ENCODE peak calls at places on chromosomes 4 and X, in four cellular contexts. L is colonic mucosa, R is HepG2, O is testis. M is an unnamed sample.

GRCh38 chrX:63754141-63754859 is 30.7 kb downstream of the ARHGEF9 start:
- DNase-seq in L (peak; percentile 36), R (no peak), O (no peak), M (peak; percentile 22)

GRCh38 chrX:65745427-65745826 is 78.0 kb downstream of the MSN start:
- DNase-seq in L (no peak), R (no peak), O (no peak), M (no peak)

GRCh38 chr4:182918044-182918607 is 940 bp upstream of the DCTD start:
- DNase-seq in L (no peak), R (no peak), O (no peak), M (no peak)

GRCh38 chr4:98352403-98352802 is 91.2 kb downstream of the RAP1GDS1 start:
- DNase-seq in L (no peak), R (no peak), O (no peak), M (no peak)

GRCh38 chr4:40682298-40683101 is 52.8 kb upstream of the RBM47 start:
- DNase-seq in L (no peak), R (no peak), O (no peak), M (no peak)

GRCh38 chr4:77190053-77190452 is 33.0 kb downstream of the CCNG2 start:
- DNase-seq in L (no peak), R (no peak), O (no peak), M (no peak)

GRCh38 chr4:912548-913279 is 19.4 kb downstream of the GAK start:
- DNase-seq in L (peak; percentile 40), R (no peak), O (peak; percentile 82), M (no peak)

GRCh38 chr4:68948044-68948743 is 3.4 kb downstream of the UGT2A3 start:
- DNase-seq in L (no peak), R (peak; percentile 65), O (no peak), M (no peak)

GRCh38 chr4:124092101-124093057 is 620.2 kb downstream of the ANKRD50 start:
- DNase-seq in L (no peak), R (no peak), O (no peak), M (no peak)

GRCh38 chr4:1871471-1872021 is 353 bp downstream of the NSD2 start:
- DNase-seq in L (peak; percentile 37), R (no peak), O (no peak), M (no peak)

DNA sequence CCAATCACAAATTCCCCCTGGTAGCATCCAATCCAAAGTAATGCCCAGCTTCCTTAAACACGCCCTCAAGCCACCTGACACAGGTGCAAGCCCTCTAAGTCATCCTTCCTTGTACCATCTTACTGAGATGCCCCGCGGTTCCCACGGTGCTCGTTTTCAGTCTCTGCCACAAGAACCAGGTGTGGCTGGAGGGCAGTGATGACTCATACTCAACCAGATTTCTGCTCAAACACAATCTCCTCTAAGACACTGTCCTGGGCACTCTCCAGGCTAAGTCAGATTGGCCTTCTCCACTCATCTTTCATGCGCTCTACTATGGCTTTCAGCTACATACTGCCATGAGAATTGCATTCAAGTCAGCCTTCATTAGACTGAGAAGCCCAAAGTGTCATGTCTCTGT is 3.5 kb downstream of the SH3KBP1 start:
- DNase-seq in L (no peak), R (no peak), O (no peak), M (no peak)
- H3K27ac ChIP-seq in L (no peak overlapping the region), R (no peak overlapping the region), O (no peak overlapping the region), M (no peak overlapping the region)

GRCh38 chrX:155334486-155335316 is at the start of gene CLIC2:
- DNase-seq in L (peak; percentile 26), R (no peak), O (peak; percentile 22), M (no peak)
- H3K27ac ChIP-seq in L (peak within 1 kb of the TSS; percentile 47), R (no peak within 1 kb of the TSS), O (peak within 1 kb of the TSS; percentile 56), M (no peak within 1 kb of the TSS)

GRCh38 chrX:10974920-10975319 is 136.2 kb upstream of the HCCS start:
- DNase-seq in L (no peak), R (no peak), O (no peak), M (no peak)

GRCh38 chrX:10981491-10981890 is 129.6 kb upstream of the HCCS start:
- DNase-seq in L (no peak), R (peak; percentile 56), O (no peak), M (no peak)

GRCh38 chrX:10983526-10983925 is 127.6 kb upstream of the HCCS start:
- DNase-seq in L (no peak), R (peak; percentile 39), O (no peak), M (no peak)

GRCh38 chrX:10984213-10984612 is 126.9 kb upstream of the HCCS start:
- DNase-seq in L (no peak), R (peak; percentile 12), O (no peak), M (no peak)

DNA sequence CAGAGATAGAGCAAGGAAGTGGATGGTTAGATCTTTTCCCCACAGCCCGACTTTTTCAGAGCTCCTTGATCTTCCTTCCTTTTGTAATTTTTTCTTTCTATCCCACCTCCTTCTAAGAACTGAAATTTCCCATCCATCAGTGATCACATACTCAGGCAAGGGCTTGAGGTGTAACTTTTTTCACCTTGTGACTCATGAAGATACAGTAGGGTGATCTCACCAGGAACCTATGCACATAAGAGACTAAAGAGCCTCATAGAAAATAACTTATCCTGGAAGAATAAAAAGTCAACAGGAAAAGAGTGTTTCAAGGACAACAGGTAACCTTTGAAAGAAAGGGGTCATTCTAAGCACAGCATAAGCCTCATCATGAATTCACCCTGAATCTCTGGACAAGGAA is 131.2 kb upstream of the HCCS start:
- DNase-seq in L (no peak), R (no peak), O (no peak), M (no peak)
- H3K27ac ChIP-seq in L (no peak overlapping the region), R (no peak overlapping the region), O (no peak overlapping the region), M (no peak overlapping the region)

GRCh38 chr4:15870921-15871664 is 67.4 kb downstream of the FGFBP1 start:
- DNase-seq in L (no peak), R (no peak), O (no peak), M (no peak)
- H3K27ac ChIP-seq in L (no peak overlapping the region), R (no peak overlapping the region), O (no peak overlapping the region), M (no peak overlapping the region)

GRCh38 chrX:150506020-150506419 is 62.4 kb upstream of the MTM1 start:
- DNase-seq in L (no peak), R (no peak), O (no peak), M (no peak)
- H3K27ac ChIP-seq in L (no peak overlapping the region), R (no peak overlapping the region), O (peak overlapping the region; percentile 77), M (no peak overlapping the region)

GRCh38 chr4:85055558-85055957 is 89.1 kb upstream of the WDFY3 start:
- DNase-seq in L (no peak), R (no peak), O (no peak), M (no peak)

GRCh38 chr4:85061974-85062373 is 95.5 kb upstream of the WDFY3 start:
- DNase-seq in L (no peak), R (no peak), O (no peak), M (no peak)

DNA sequence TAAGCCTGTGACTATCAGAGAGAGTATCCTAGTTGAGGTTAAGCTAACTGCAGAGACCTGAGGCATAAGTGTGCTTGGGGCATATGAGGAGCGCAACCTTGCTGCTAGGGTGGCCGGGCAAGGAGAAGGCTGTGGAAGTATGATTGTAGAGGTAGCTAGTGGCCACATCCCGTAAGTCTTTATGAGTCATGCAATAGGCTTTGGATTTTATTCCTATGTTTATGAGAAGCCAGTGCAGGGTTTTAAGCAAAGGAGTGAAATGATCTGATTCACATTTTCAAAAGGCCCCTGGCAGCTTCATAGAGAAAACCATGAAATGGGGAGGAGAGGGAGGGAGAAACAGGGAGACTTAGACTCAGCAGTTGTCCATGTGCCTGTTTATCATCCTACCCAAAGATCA is 92.1 kb upstream of the WDFY3 start:
- DNase-seq in L (no peak), R (no peak), O (no peak), M (no peak)
- H3K27ac ChIP-seq in L (no peak overlapping the region), R (no peak overlapping the region), O (no peak overlapping the region), M (no peak overlapping the region)

DNA sequence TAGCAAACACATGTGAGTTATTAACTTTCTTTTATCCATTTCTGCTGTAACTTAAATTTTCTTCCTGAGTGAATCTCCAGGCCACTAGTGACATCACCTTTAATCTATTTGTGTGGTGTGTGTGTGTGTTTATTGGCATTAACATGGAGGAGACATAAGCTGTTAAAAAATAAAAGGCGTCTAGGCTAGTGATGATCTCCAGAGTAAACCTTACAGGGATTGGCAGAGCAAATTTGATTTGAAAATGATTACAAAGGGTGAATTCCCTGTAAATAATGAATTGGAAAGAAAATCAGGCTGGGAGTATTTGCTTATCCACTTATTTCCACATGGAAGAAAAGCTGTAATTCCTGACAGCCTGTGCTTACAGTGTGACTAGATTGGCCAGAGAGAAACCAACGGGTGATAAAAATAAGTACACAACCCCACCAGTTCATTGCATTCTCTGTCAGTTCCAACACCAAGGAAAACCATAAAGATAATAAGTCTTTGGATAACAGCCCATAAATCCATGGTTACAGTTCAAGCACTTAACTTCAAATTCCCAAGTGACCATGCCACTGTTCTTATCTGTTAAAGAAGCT is 186.1 kb downstream of the ENOX2 start:
- DNase-seq in L (no peak), R (no peak), O (no peak), M (no peak)
- H3K27ac ChIP-seq in L (no peak overlapping the region), R (no peak overlapping the region), O (no peak overlapping the region), M (no peak overlapping the region)

DNA sequence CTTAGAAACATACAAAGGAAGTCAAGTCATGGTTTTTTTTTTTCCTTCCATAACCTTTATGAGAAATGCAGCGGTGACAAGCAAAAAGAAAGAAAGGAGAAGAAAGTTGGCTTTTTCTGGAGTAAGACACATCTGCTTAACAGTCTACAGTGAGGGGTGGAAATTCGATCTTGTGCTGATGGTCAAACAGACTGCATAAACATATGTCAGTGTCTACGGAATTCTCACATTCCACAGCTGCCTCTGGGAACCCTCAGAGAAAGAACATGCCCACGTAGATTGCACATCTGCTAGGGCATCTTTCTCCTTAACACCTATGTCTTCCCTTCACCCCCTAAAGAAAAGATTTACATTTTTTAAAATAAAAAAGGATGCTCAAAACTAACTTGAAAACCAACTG is 54.5 kb downstream of the PROM1 start:
- DNase-seq in L (no peak), R (peak; percentile 37), O (no peak), M (no peak)
- H3K27ac ChIP-seq in L (no peak overlapping the region), R (no peak overlapping the region), O (no peak overlapping the region), M (no peak overlapping the region)